ENCODE peak calls at places on chromosomes 6 and 20, in seven cellular contexts. I, C, Y, W, K, Z and D are unnamed samples.

GRCh38 chr20:17657079-17657825 is 24.8 kb downstream of the RRBP1 start:
- DNase-seq in W (no peak), C (no peak), Y (no peak), I (no peak), Z (no peak), K (no peak), D (no peak)

GRCh38 chr6:4447646-4448315 is 312.4 kb upstream of the ECI2 start:
- DNase-seq in W (no peak), K (no peak), Z (no peak), C (no peak), Y (no peak), I (no peak), D (no peak)

GRCh38 chr20:64095455-64095854 is 11.3 kb upstream of the LKAAEAR1 start:
- DNase-seq in K (no peak), W (no peak), Y (no peak), Z (no peak), I (no peak), C (no peak), D (no peak)

GRCh38 chr6:49906511-49906910 is 40.2 kb upstream of the CRISP1 start:
- DNase-seq in C (no peak), I (no peak), K (no peak), Y (no peak), W (no peak), Z (no peak), D (no peak)

GRCh38 chr6:109595998-109596397 is 95.0 kb downstream of the AK9 start:
- DNase-seq in Y (peak), K (no peak), I (peak), C (peak), Z (no peak), W (peak), D (no peak)

GRCh38 chr20:12535770-12536169 is 473.0 kb upstream of the SPTLC3 start:
- DNase-seq in K (no peak), W (no peak), Z (no peak), C (no peak), Y (no peak), I (no peak), D (no peak)

GRCh38 chr6:30037182-30037788 is 23.8 kb upstream of the POLR1H start:
- DNase-seq in Z (peak), I (no peak), C (no peak), K (no peak), Y (peak), W (peak), D (no peak)

GRCh38 chr6:135909737-135910387 is 58.4 kb downstream of the PDE7B start:
- DNase-seq in K (peak), C (peak), Z (peak), Y (peak), W (peak), I (peak), D (peak)

GRCh38 chr20:50347568-50347981 is 156.9 kb downstream of the CEBPB start:
- DNase-seq in Z (no peak), W (no peak), I (no peak), K (no peak), C (no peak), Y (no peak), D (no peak)

GRCh38 chr6:138334963-138335362 is 42.7 kb upstream of the SMIM28 start:
- DNase-seq in C (no peak), I (no peak), Z (no peak), Y (no peak), K (no peak), W (no peak), D (no peak)

GRCh38 chr20:32017711-32018251 is 7.5 kb downstream of the CCM2L start:
- DNase-seq in W (peak), Y (peak), I (peak), C (peak), K (peak), Z (peak), D (no peak)

GRCh38 chr6:163580311-163581030 is 166.0 kb downstream of the QKI start:
- DNase-seq in Y (no peak), I (no peak), W (no peak), C (no peak), Z (no peak), K (no peak), D (no peak)

GRCh38 chr20:38084425-38084951 is 50.9 kb downstream of the RPRD1B start:
- DNase-seq in Z (no peak), Y (no peak), I (no peak), C (no peak), K (no peak), W (peak), D (no peak)

GRCh38 chr6:164208371-164208770 is 793.9 kb downstream of the QKI start:
- DNase-seq in Z (no peak), W (no peak), Y (no peak), C (no peak), I (no peak), K (no peak), D (no peak)

GRCh38 chr20:12984863-12985262 is 23.9 kb upstream of the SPTLC3 start:
- DNase-seq in Z (no peak), C (no peak), I (no peak), K (no peak), W (no peak), Y (no peak), D (no peak)

GRCh38 chr6:140385686-140386085 is 1011.2 kb upstream of the CITED2 start:
- DNase-seq in K (no peak), W (no peak), C (no peak), I (no peak), Z (no peak), Y (no peak), D (no peak)

GRCh38 chr20:31967830-31968249 is at the start of gene XKR7:
- DNase-seq in W (no peak), Z (peak), I (no peak), K (no peak), C (peak), Y (no peak), D (no peak)

GRCh38 chr6:119148102-119148824 is 69.8 kb upstream of the FAM184A start:
- DNase-seq in K (no peak), Y (peak), Z (peak), W (peak), C (no peak), I (peak), D (no peak)

GRCh38 chr20:22796465-22797077 is 212.2 kb upstream of the FOXA2 start:
- DNase-seq in K (no peak), I (no peak), C (no peak), Y (no peak), W (no peak), Z (no peak), D (no peak)
- TF ChIP-seq SP1 in K (no peak), I (no peak), C (no peak), Y (no peak), W (no peak), Z (no peak), D (no peak)

GRCh38 chr20:47336013-47336754 is 20.3 kb downstream of the ZMYND8 start:
- DNase-seq in Z (no peak), I (no peak), K (no peak), Y (no peak), W (no peak), C (no peak), D (no peak)

GRCh38 chr20:47330933-47331708 is 25.4 kb downstream of the ZMYND8 start:
- DNase-seq in Z (peak), I (peak), K (no peak), Y (no peak), C (no peak), W (no peak), D (no peak)

GRCh38 chr20:47332381-47333206 is 23.9 kb downstream of the ZMYND8 start:
- DNase-seq in I (no peak), W (no peak), K (no peak), Z (no peak), Y (no peak), C (no peak), D (no peak)

GRCh38 chr20:47335251-47336012 is 21.1 kb downstream of the ZMYND8 start:
- DNase-seq in Y (no peak), Z (no peak), W (no peak), K (no peak), C (no peak), I (no peak), D (no peak)

GRCh38 chr20:47334022-47334551 is 22.4 kb downstream of the ZMYND8 start:
- DNase-seq in Z (no peak), Y (no peak), I (no peak), K (no peak), W (peak), C (no peak), D (no peak)
- TF ChIP-seq SP1 in Z (no peak), Y (no peak), I (peak), K (no peak), W (no peak), C (no peak), D (no peak)

DNA sequence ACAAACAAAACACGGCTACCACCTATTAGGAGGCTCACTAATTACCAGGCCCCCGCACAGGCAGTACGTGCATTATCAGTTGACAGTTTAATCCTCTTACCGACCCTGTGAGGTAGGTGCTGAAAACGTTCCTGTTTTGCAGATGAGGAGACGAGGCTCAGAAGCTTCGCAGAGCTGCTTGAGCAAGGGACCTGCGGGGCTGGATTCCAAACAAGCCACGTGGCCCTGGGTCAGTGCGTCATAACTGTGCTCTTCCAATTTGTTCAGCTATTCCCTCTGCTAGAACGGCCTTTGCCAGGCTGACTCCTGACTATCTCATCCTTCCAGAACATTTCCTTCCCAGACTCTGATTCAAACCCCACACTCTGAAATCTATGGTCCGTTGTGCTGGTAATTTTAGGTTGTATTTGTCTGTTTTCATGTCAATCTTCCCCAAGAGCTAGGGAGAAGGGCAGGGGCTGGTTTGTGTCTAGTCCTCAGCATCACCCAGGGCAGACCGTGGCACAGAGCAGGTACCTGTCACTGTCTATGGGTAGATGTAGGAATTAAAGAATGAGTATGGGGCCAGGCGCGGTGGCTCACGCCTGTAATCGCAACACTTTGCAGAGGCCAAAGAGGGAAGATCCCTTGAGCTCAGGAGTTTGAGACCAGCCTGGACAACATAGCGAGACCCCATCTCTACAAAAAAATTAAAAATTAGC is 28.8 kb upstream of the TLDC2 start:
- DNase-seq in Z (no peak), W (no peak), C (no peak), K (no peak), I (no peak), Y (no peak), D (no peak)
- TF ChIP-seq SP1 in Z (no peak), W (no peak), C (no peak), K (no peak), I (no peak), Y (no peak), D (no peak)

GRCh38 chr6:45112711-45113110 is 215.4 kb upstream of the RUNX2 start:
- DNase-seq in W (no peak), Y (no peak), C (no peak), I (no peak), Z (no peak), K (no peak), D (no peak)

GRCh38 chr6:45118684-45119230 is 209.4 kb upstream of the RUNX2 start:
- DNase-seq in I (no peak), Z (no peak), C (no peak), K (no peak), Y (no peak), W (no peak), D (no peak)

GRCh38 chr6:45115696-45116095 is 212.4 kb upstream of the RUNX2 start:
- DNase-seq in Y (no peak), I (no peak), C (no peak), W (no peak), K (no peak), Z (no peak), D (no peak)

DNA sequence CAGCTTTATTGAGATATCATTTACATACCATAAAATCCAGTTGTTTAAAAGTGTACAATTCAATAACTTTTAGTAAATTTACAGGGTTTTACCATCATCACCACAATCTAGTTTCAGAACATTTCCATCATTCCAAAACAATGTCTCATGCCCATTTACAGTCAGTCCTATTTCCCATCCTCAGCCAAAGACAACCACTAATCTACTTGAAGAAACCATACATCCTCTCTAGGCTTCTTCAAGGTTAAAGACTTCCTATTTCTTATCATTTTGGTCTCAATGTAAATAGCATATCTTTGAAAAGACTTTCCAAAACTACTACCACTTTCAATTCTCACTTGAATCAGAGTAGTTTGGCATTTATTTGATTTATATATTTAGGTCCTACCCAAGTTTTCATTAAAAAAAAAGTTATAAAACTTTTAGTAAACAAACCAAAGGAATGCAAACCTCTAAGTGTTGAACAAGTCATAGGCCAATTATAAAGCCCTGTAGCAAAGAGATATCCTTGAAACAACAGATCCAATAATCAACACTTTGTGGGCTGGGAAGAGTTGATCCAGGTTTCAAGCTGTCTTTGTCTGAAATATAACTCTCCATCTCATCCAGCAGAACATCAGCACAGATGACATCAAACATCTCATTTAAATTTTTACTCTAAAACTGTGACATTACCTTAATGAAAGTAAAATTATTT is 211.3 kb upstream of the RUNX2 start:
- DNase-seq in I (no peak), K (no peak), Z (no peak), Y (no peak), C (no peak), W (no peak), D (no peak)
- TF ChIP-seq SP1 in I (no peak), K (no peak), Z (no peak), Y (no peak), C (no peak), W (no peak), D (no peak)

GRCh38 chr6:157221049-157221816 is 102.1 kb downstream of the TMEM242 start:
- DNase-seq in Y (no peak), I (peak), W (peak), Z (peak), C (peak), K (no peak), D (peak)
- TF ChIP-seq SP1 in Y (no peak), I (peak), W (no peak), Z (no peak), C (no peak), K (no peak), D (no peak)

GRCh38 chr6:1614448-1614766 is 4.7 kb downstream of the FOXC1 start:
- DNase-seq in K (no peak), C (peak), I (no peak), Z (no peak), W (no peak), Y (no peak), D (no peak)
- TF ChIP-seq SP1 in K (no peak), C (no peak), I (no peak), Z (no peak), W (no peak), Y (no peak), D (no peak)

GRCh38 chr6:52422156-52422555 is 2.0 kb downstream of the EFHC1 start:
- DNase-seq in I (no peak), Z (no peak), C (no peak), W (no peak), K (no peak), Y (no peak), D (no peak)

GRCh38 chr6:52423448-52423847 is 3.3 kb downstream of the EFHC1 start:
- DNase-seq in Y (no peak), C (no peak), I (no peak), Z (no peak), W (no peak), K (no peak), D (no peak)

GRCh38 chr6:52418606-52419005 is 1.5 kb upstream of the EFHC1 start:
- DNase-seq in Z (no peak), I (no peak), Y (no peak), K (no peak), W (no peak), C (no peak), D (no peak)

GRCh38 chr6:52419809-52420667 is at the start of gene EFHC1:
- DNase-seq in C (peak), Z (peak), Y (peak), K (peak), W (peak), I (peak), D (peak)

DNA sequence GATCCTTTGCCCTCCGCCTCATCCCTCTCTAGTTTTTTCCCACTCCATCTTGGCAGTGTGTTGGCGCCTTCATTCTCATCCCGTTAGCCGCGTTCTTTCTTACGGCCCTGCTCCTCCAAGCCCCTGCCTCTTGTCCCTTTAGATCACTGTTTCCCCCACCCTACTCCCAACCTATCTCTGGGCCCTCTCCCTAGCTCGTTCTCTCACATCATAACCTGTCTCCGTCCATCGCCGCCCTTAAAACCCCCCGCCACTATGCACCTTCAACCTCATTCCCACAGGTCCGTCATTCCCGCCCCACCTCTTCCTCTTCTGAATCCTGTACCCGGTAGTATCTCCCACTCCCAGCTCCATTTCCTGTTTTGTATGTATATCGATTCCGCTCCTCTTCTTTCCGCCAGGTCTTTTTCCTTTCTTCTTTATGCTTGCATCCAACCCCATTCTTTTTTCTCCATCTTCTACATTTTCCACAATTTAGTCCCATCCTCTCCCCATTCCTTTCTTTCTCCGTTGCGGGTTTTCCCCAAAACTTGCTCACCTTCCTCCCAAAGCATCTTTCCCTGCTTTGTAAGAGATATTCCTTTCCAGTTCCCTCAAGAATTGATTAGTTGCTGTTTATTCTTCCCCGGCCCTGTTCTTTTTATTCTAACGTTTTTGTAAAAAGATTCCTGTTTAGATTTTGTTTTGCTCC is 671 bp downstream of the EFHC1 start:
- DNase-seq in C (no peak), Z (peak), Y (peak), W (peak), I (no peak), K (no peak), D (no peak)
- TF ChIP-seq SP1 in C (no peak), Z (no peak), Y (no peak), W (no peak), I (no peak), K (peak), D (no peak)